ENCODE peak calls at places on chromosomes 3 and 15, in seven cellular contexts. P is spleen, O is esophagus squamous epithelium, Q is breast epithelium, T is body of pancreas, N is bronchial epithelial cell, I is Peyer's patch. K is an unnamed sample.

GRCh38 chr15:53808058-53808703 is 48.7 kb upstream of the WDR72 start:
- DNase-seq in P (no peak), O (no peak), Q (no peak), T (no peak), N (peak; percentile 19), I (no peak), K (no peak)

GRCh38 chr3:121443456-121443855 is 102.3 kb downstream of the POLQ start:
- DNase-seq in P (no peak), O (no peak), Q (no peak), T (no peak), N (no peak), I (no peak), K (no peak)

GRCh38 chr3:11665331-11665730 is 21.6 kb upstream of the VGLL4 start:
- DNase-seq in P (no peak), O (no peak), Q (no peak), T (no peak), N (no peak), I (no peak), K (no peak)

GRCh38 chr3:121411554-121411953 is 134.2 kb downstream of the POLQ start:
- DNase-seq in P (no peak), O (no peak), Q (no peak), T (no peak), N (peak; percentile 59), I (no peak), K (no peak)

GRCh38 chr15:41900526-41901380 is 6.9 kb upstream of the SPTBN5 start:
- DNase-seq in P (no peak), O (no peak), Q (no peak), T (no peak), N (no peak), I (no peak), K (no peak)

GRCh38 chr15:79944625-79945024 is 26.4 kb downstream of the BCL2A1 start:
- DNase-seq in P (no peak), O (no peak), Q (no peak), T (no peak), N (no peak), I (no peak), K (no peak)

GRCh38 chr3:58032186-58032585 is 24.0 kb downstream of the FLNB start:
- DNase-seq in P (no peak), O (no peak), Q (no peak), T (no peak), N (peak; percentile 44), I (no peak), K (no peak)

GRCh38 chr15:98943609-98944111 is 63.9 kb downstream of the PGPEP1L start:
- DNase-seq in P (peak; percentile 18), O (no peak), Q (no peak), T (peak; percentile 42), N (no peak), I (no peak), K (no peak)

GRCh38 chr3:33046521-33046920 is 50.4 kb downstream of the GLB1 start:
- DNase-seq in P (no peak), O (no peak), Q (no peak), T (no peak), N (no peak), I (no peak), K (no peak)

GRCh38 chr3:66442254-66443249 is 58.3 kb downstream of the LRIG1 start:
- DNase-seq in P (no peak), O (no peak), Q (no peak), T (peak; percentile 89), N (peak; percentile 77), I (peak; percentile 75), K (peak; percentile 60)

GRCh38 chr3:193124861-193125260 is 116.2 kb upstream of the PLAAT1 start:
- DNase-seq in P (no peak), O (no peak), Q (no peak), T (no peak), N (no peak), I (no peak), K (no peak)

GRCh38 chr3:164030194-164030593 is 1048.1 kb downstream of the SI start:
- DNase-seq in P (no peak), O (no peak), Q (no peak), T (no peak), N (peak; percentile 1), I (no peak), K (no peak)

GRCh38 chr15:30043211-30043655 is 39.5 kb upstream of the GOLGA8J start:
- DNase-seq in P (no peak), O (no peak), Q (no peak), T (no peak), N (peak; percentile 53), I (no peak), K (no peak)
- TF ChIP-seq CTCF in P (no peak), O (no peak), Q (no peak), T (peak; percentile 35), N (peak; percentile 11), I (peak; percentile 56), K (no peak)

GRCh38 chr3:42472555-42472954 is 29.9 kb upstream of the VIPR1 start:
- DNase-seq in P (no peak), O (no peak), Q (no peak), T (no peak), N (no peak), I (no peak), K (no peak)
- H3K4me3 ChIP-seq in P (no peak overlapping the region), O (no peak overlapping the region), Q (no peak overlapping the region), T (no peak overlapping the region), N (no peak overlapping the region), I (no peak overlapping the region), K (no peak overlapping the region)

GRCh38 chr15:64647367-64647766 is 128.0 kb downstream of the RBPMS2 start:
- DNase-seq in P (no peak), O (no peak), Q (no peak), T (no peak), N (no peak), I (no peak), K (no peak)
- TF ChIP-seq CTCF in P (no peak), O (no peak), Q (no peak), T (no peak), N (no peak), I (no peak), K (no peak)

GRCh38 chr3:196202516-196202970 is 8.7 kb downstream of the ZDHHC19 start:
- DNase-seq in P (peak; percentile 90), O (no peak), Q (no peak), T (no peak), N (no peak), I (peak; percentile 69), K (peak; percentile 93)
- H3K4me3 ChIP-seq in P (no peak overlapping the region), O (no peak overlapping the region), Q (no peak overlapping the region), T (no peak overlapping the region), N (no peak overlapping the region), I (no peak overlapping the region), K (no peak overlapping the region)

K was measured in left lung.